ENCODE peak calls at places on chromosome 11, in ten cellular contexts. A is DMS153; D is activated effector memory CD4-positive, alpha-beta T cell treated with Interleukin-2 at 50 U/mL for 16 hours; B is CD4-positive, CD25-positive, alpha-beta regulatory T cell; M is CD8-positive, alpha-beta T cell; F is effector memory CD4-positive, alpha-beta T cell; K is HCEC 1CT; Q is NCI-H82; L is CD14-positive monocyte; W is activated CD8-positive, alpha-beta T cell treated with anti-CD3 and anti-CD28 coated beads, Interleukin-2, amount 10 ng/mL, durations not matched to agents 7 days and 5 days. Z is an unnamed sample.

GRCh38 chr11:94275961-94276360 is 28.4 kb upstream of the IZUMO1R start:
- DNase-seq in A (no peak), D (no peak), B (no peak), M (no peak), F (no peak), K (no peak), Q (no peak), L (no peak), W (no peak), Z (no peak)

GRCh38 chr11:23205156-23205871 is 345.0 kb upstream of the CCDC179 start:
- DNase-seq in A (no peak), D (no peak), B (no peak), M (no peak), F (no peak), K (peak; percentile 57), Q (no peak), L (no peak), W (no peak), Z (no peak)

GRCh38 chr11:65522640-65523322 is 2.1 kb upstream of the SCYL1 start:
- DNase-seq in A (no peak), D (no peak), B (peak; percentile 45), M (no peak), F (no peak), K (no peak), Q (no peak), L (no peak), W (no peak), Z (no peak)

GRCh38 chr11:29485641-29486040 is 531.2 kb downstream of the KCNA4 start:
- DNase-seq in A (no peak), D (no peak), B (no peak), M (no peak), F (no peak), K (peak; percentile 39), Q (no peak), L (no peak), W (no peak), Z (no peak)

GRCh38 chr11:8689726-8690255 is 7.2 kb downstream of the RPL27A start:
- DNase-seq in A (no peak), D (no peak), B (no peak), M (no peak), F (no peak), K (no peak), Q (peak; percentile 16), L (no peak), W (no peak), Z (peak; percentile 15)

GRCh38 chr11:66183581-66184048 is 84.8 kb upstream of the RAB1B start:
- DNase-seq in A (no peak), D (no peak), B (peak; percentile 55), M (no peak), F (peak; percentile 14), K (no peak), Q (no peak), L (no peak), W (no peak), Z (no peak)

GRCh38 chr11:9574556-9574805 is 1.0 kb downstream of the WEE1 start:
- DNase-seq in A (no peak), D (no peak), B (peak; percentile 7), M (no peak), F (no peak), K (peak; percentile 31), Q (no peak), L (no peak), W (peak; percentile 39), Z (no peak)

GRCh38 chr11:125227151-125227550 is 62.6 kb downstream of the PKNOX2 start:
- DNase-seq in A (no peak), D (no peak), B (no peak), M (no peak), F (no peak), K (no peak), Q (no peak), L (no peak), W (no peak), Z (no peak)

GRCh38 chr11:69640995-69641581 is at the start of gene CCND1:
- DNase-seq in A (peak; percentile 9), D (peak; percentile 12), B (no peak), M (no peak), F (no peak), K (peak; percentile 92), Q (peak; percentile 44), L (no peak), W (peak; percentile 38), Z (peak; percentile 82)

GRCh38 chr11:134554106-134554505 is 142.1 kb upstream of the B3GAT1 start:
- DNase-seq in A (no peak), D (no peak), B (no peak), M (no peak), F (no peak), K (no peak), Q (no peak), L (no peak), W (peak; percentile 9), Z (no peak)

GRCh38 chr11:2077061-2077802 is 62.0 kb downstream of the IGF2 start:
- DNase-seq in A (no peak), D (no peak), B (no peak), M (no peak), F (no peak), K (peak; percentile 80), Q (no peak), L (no peak), W (no peak), Z (no peak)

GRCh38 chr11:28773606-28774005 is 665.4 kb downstream of the METTL15 start:
- DNase-seq in A (no peak), D (no peak), B (no peak), M (no peak), F (no peak), K (no peak), Q (no peak), L (no peak), W (no peak), Z (no peak)

GRCh38 chr11:47566166-47566546 is 757 bp downstream of the PTPMT1 start:
- DNase-seq in A (no peak), D (no peak), B (no peak), M (no peak), F (no peak), K (no peak), Q (peak; percentile 26), L (no peak), W (no peak), Z (peak; percentile 78)

GRCh38 chr11:108775324-108775723 is 110.5 kb downstream of the DDX10 start:
- DNase-seq in A (no peak), D (no peak), B (no peak), M (no peak), F (no peak), K (no peak), Q (no peak), L (no peak), W (no peak), Z (no peak)

GRCh38 chr11:92886243-92886905 is 83.1 kb upstream of the MTNR1B start:
- DNase-seq in A (peak; percentile 74), D (no peak), B (no peak), M (no peak), F (no peak), K (peak; percentile 34), Q (peak; percentile 75), L (no peak), W (peak; percentile 29), Z (no peak)

GRCh38 chr11:128610765-128611617 is 23.6 kb upstream of the ETS1 start:
- DNase-seq in A (no peak), D (peak; percentile 37), B (peak; percentile 77), M (peak; percentile 51), F (no peak), K (no peak), Q (no peak), L (no peak), W (peak; percentile 69), Z (no peak)

GRCh38 chr11:1335811-1336761 is 26.7 kb upstream of the TOLLIP start:
- DNase-seq in A (peak; percentile 55), D (peak; percentile 37), B (peak; percentile 64), M (peak; percentile 50), F (peak; percentile 51), K (peak; percentile 75), Q (peak; percentile 75), L (peak; percentile 85), W (peak; percentile 74), Z (peak; percentile 85)

GRCh38 chr11:8018742-8019631 is 31.9 kb downstream of the EIF3F start:
- DNase-seq in A (no peak), D (peak; percentile 60), B (peak; percentile 82), M (peak; percentile 51), F (peak; percentile 79), K (peak; percentile 57), Q (peak; percentile 66), L (no peak), W (peak; percentile 75), Z (peak; percentile 91)

GRCh38 chr11:125075900-125076317 is 12.8 kb downstream of the SLC37A2 start:
- DNase-seq in A (no peak), D (no peak), B (no peak), M (no peak), F (no peak), K (peak; percentile 30), Q (no peak), L (no peak), W (no peak), Z (peak; percentile 70)

GRCh38 chr11:18172686-18173085 is at the start of gene MRGPRX4:
- DNase-seq in A (no peak), D (no peak), B (no peak), M (no peak), F (no peak), K (no peak), Q (no peak), L (no peak), W (no peak), Z (no peak)

GRCh38 chr11:64323373-64323772 is 5.5 kb downstream of the PRDX5 start:
- DNase-seq in A (no peak), D (no peak), B (no peak), M (no peak), F (no peak), K (no peak), Q (no peak), L (no peak), W (no peak), Z (no peak)

GRCh38 chr11:124762077-124762623 is at the start of gene ESAM:
- DNase-seq in A (no peak), D (peak; percentile 62), B (peak; percentile 65), M (peak; percentile 58), F (peak; percentile 55), K (no peak), Q (peak; percentile 25), L (no peak), W (peak; percentile 76), Z (no peak)

GRCh38 chr11:122131126-122131525 is 15.1 kb upstream of the BLID start:
- DNase-seq in A (no peak), D (no peak), B (no peak), M (no peak), F (no peak), K (no peak), Q (no peak), L (no peak), W (no peak), Z (no peak)

GRCh38 chr11:126115253-126115540 is 52.5 kb upstream of the CDON start:
- DNase-seq in A (peak; percentile 83), D (no peak), B (no peak), M (no peak), F (no peak), K (no peak), Q (peak; percentile 85), L (no peak), W (no peak), Z (no peak)

GRCh38 chr11:82859746-82860145 is 40.5 kb downstream of the PRCP start:
- DNase-seq in A (no peak), D (no peak), B (no peak), M (no peak), F (no peak), K (peak; percentile 7), Q (no peak), L (no peak), W (no peak), Z (no peak)

GRCh38 chr11:23112987-23113886 is 253.0 kb upstream of the CCDC179 start:
- DNase-seq in A (peak; percentile 71), D (no peak), B (no peak), M (no peak), F (no peak), K (peak; percentile 58), Q (peak; percentile 52), L (no peak), W (no peak), Z (no peak)

GRCh38 chr11:132033051-132033450 is 662.6 kb downstream of the NTM start:
- DNase-seq in A (no peak), D (no peak), B (no peak), M (no peak), F (no peak), K (no peak), Q (no peak), L (no peak), W (no peak), Z (no peak)

GRCh38 chr11:130022799-130023198 is 20.2 kb upstream of the PRDM10 start:
- DNase-seq in A (no peak), D (no peak), B (no peak), M (no peak), F (no peak), K (peak; percentile 18), Q (no peak), L (no peak), W (no peak), Z (no peak)

Z was measured in suprapubic skin.